ENCODE peak calls at places on chromosomes 13 and 19, in five cellular contexts. One of them, this sample, is unnamed.

GRCh38 chr13:43942301-43942700 is 62.6 kb downstream of the LACC1 start:
- DNase-seq in esophagus squamous epithelium: no peak
- DNase-seq in body of pancreas: no peak
- DNase-seq in spleen: no peak
- DNase-seq in lower leg skin: no peak
- DNase-seq in this sample: no peak

GRCh38 chr13:98182153-98182552 is 5.1 kb upstream of the RNF113B start:
- DNase-seq in esophagus squamous epithelium: no peak
- DNase-seq in body of pancreas: no peak
- DNase-seq in spleen: no peak
- DNase-seq in lower leg skin: no peak
- DNase-seq in this sample: no peak

GRCh38 chr19:49801966-49802661 is 11.0 kb downstream of the FUZ start:
- DNase-seq in esophagus squamous epithelium: no peak
- DNase-seq in lower leg skin: peak; percentile 73
- DNase-seq in body of pancreas: peak; percentile 71
- DNase-seq in spleen: no peak
- DNase-seq in this sample: peak; percentile 96

GRCh38 chr13:109974354-109974753 is 188.0 kb upstream of the IRS2 start:
- DNase-seq in body of pancreas: no peak
- DNase-seq in esophagus squamous epithelium: no peak
- DNase-seq in lower leg skin: no peak
- DNase-seq in spleen: no peak
- DNase-seq in this sample: no peak

GRCh38 chr19:12676384-12676792 is 5.3 kb downstream of the DHPS start:
- DNase-seq in esophagus squamous epithelium: no peak
- DNase-seq in body of pancreas: peak; percentile 87
- DNase-seq in spleen: peak; percentile 95
- DNase-seq in lower leg skin: peak; percentile 71
- DNase-seq in this sample: peak; percentile 78

GRCh38 chr19:55443045-55443823 is at the start of gene SHISA7:
- DNase-seq in lower leg skin: no peak
- DNase-seq in esophagus squamous epithelium: no peak
- DNase-seq in spleen: no peak
- DNase-seq in body of pancreas: no peak
- DNase-seq in this sample: no peak

GRCh38 chr13:111319521-111319920 is 921 bp upstream of the TEX29 start:
- DNase-seq in body of pancreas: no peak
- DNase-seq in lower leg skin: no peak
- DNase-seq in esophagus squamous epithelium: no peak
- DNase-seq in spleen: peak; percentile 42
- DNase-seq in this sample: no peak

GRCh38 chr13:111533900-111534645 is 213.6 kb downstream of the TEX29 start:
- DNase-seq in lower leg skin: no peak
- DNase-seq in esophagus squamous epithelium: no peak
- DNase-seq in spleen: no peak
- DNase-seq in body of pancreas: no peak
- DNase-seq in this sample: no peak

GRCh38 chr13:51733656-51734334 is 70.2 kb downstream of the DHRS12 start:
- DNase-seq in body of pancreas: no peak
- DNase-seq in esophagus squamous epithelium: no peak
- DNase-seq in spleen: no peak
- DNase-seq in lower leg skin: peak; percentile 64
- DNase-seq in this sample: no peak

GRCh38 chr13:113765241-113765910 is 6.3 kb downstream of the TMEM255B start:
- DNase-seq in body of pancreas: no peak
- DNase-seq in lower leg skin: no peak
- DNase-seq in esophagus squamous epithelium: no peak
- DNase-seq in spleen: peak; percentile 39
- DNase-seq in this sample: no peak

GRCh38 chr19:16074488-16075365 is 1.6 kb upstream of the TPM4 start:
- DNase-seq in spleen: peak; percentile 43
- DNase-seq in body of pancreas: no peak
- DNase-seq in lower leg skin: no peak
- DNase-seq in esophagus squamous epithelium: no peak
- DNase-seq in this sample: no peak
- H3K4me3 ChIP-seq in spleen: no peak overlapping the region
- H3K4me3 ChIP-seq in body of pancreas: no peak overlapping the region
- H3K4me3 ChIP-seq in lower leg skin: no peak overlapping the region
- H3K4me3 ChIP-seq in esophagus squamous epithelium: no peak overlapping the region
- H3K4me3 ChIP-seq in this sample: no peak overlapping the region

GRCh38 chr13:95485045-95485517 is 67.4 kb upstream of the CLDN10 start:
- DNase-seq in body of pancreas: no peak
- DNase-seq in esophagus squamous epithelium: no peak
- DNase-seq in lower leg skin: no peak
- DNase-seq in spleen: no peak
- DNase-seq in this sample: no peak
- TF ChIP-seq POLR2A in body of pancreas: no peak
- TF ChIP-seq POLR2A in esophagus squamous epithelium: no peak
- TF ChIP-seq POLR2A in lower leg skin: no peak
- TF ChIP-seq POLR2A in spleen: no peak
- TF ChIP-seq POLR2A in this sample: no peak

GRCh38 chr13:56020425-56020824 is 1120.3 kb upstream of the PRR20A start:
- DNase-seq in spleen: no peak
- DNase-seq in lower leg skin: no peak
- DNase-seq in body of pancreas: no peak
- DNase-seq in esophagus squamous epithelium: no peak
- DNase-seq in this sample: no peak
- TF ChIP-seq CTCF in spleen: no peak
- TF ChIP-seq CTCF in lower leg skin: no peak
- TF ChIP-seq CTCF in body of pancreas: no peak
- TF ChIP-seq CTCF in esophagus squamous epithelium: no peak
- TF ChIP-seq CTCF in this sample: no peak

GRCh38 chr19:13997637-13997962 is 8.5 kb downstream of the RFX1 start:
- DNase-seq in body of pancreas: no peak
- DNase-seq in esophagus squamous epithelium: no peak
- DNase-seq in lower leg skin: no peak
- DNase-seq in spleen: no peak
- DNase-seq in this sample: no peak
- H3K4me3 ChIP-seq in body of pancreas: no peak overlapping the region
- H3K4me3 ChIP-seq in esophagus squamous epithelium: no peak overlapping the region
- H3K4me3 ChIP-seq in lower leg skin: no peak overlapping the region
- H3K4me3 ChIP-seq in spleen: no peak overlapping the region
- H3K4me3 ChIP-seq in this sample: no peak overlapping the region

This sample was measured in uterus.